ENCODE peak calls at places on chromosomes 12 and 14, in five cellular contexts. One of them, this sample, is unnamed.

GRCh38 chr14:87990687-87991086 is 2.3 kb downstream of the GALC start:
- DNase-seq in A673: no peak
- DNase-seq in ascending aorta: no peak
- DNase-seq in cardiac muscle cell: no peak
- DNase-seq in CD8-positive, alpha-beta memory T cell: no peak
- DNase-seq in this sample: no peak

GRCh38 chr12:4118017-4118510 is 155.5 kb upstream of the CCND2 start:
- DNase-seq in CD8-positive, alpha-beta memory T cell: no peak
- DNase-seq in A673: no peak
- DNase-seq in ascending aorta: peak; percentile 62
- DNase-seq in cardiac muscle cell: no peak
- DNase-seq in this sample: no peak

GRCh38 chr12:30457621-30458289 is 237.9 kb downstream of the IPO8 start:
- DNase-seq in CD8-positive, alpha-beta memory T cell: no peak
- DNase-seq in ascending aorta: no peak
- DNase-seq in A673: peak; percentile 81
- DNase-seq in cardiac muscle cell: peak; percentile 39
- DNase-seq in this sample: no peak

GRCh38 chr12:54041097-54041690 is 8.3 kb downstream of the HOXC5 start:
- DNase-seq in ascending aorta: no peak
- DNase-seq in CD8-positive, alpha-beta memory T cell: no peak
- DNase-seq in A673: no peak
- DNase-seq in cardiac muscle cell: no peak
- DNase-seq in this sample: no peak

GRCh38 chr12:1457901-1458300 is 136.5 kb downstream of the FBXL14 start:
- DNase-seq in CD8-positive, alpha-beta memory T cell: no peak
- DNase-seq in cardiac muscle cell: no peak
- DNase-seq in A673: no peak
- DNase-seq in ascending aorta: peak; percentile 90
- DNase-seq in this sample: no peak

GRCh38 chr14:96217381-96217913 is 12.8 kb downstream of the BDKRB2 start:
- DNase-seq in A673: no peak
- DNase-seq in ascending aorta: no peak
- DNase-seq in CD8-positive, alpha-beta memory T cell: no peak
- DNase-seq in cardiac muscle cell: no peak
- DNase-seq in this sample: no peak

GRCh38 chr14:56181666-56182065 is 63.5 kb downstream of the PELI2 start:
- DNase-seq in cardiac muscle cell: no peak
- DNase-seq in A673: no peak
- DNase-seq in ascending aorta: no peak
- DNase-seq in CD8-positive, alpha-beta memory T cell: no peak
- DNase-seq in this sample: no peak

GRCh38 chr12:1204581-1205121 is 213.6 kb downstream of the ERC1 start:
- DNase-seq in ascending aorta: no peak
- DNase-seq in cardiac muscle cell: no peak
- DNase-seq in CD8-positive, alpha-beta memory T cell: no peak
- DNase-seq in A673: no peak
- DNase-seq in this sample: no peak

GRCh38 chr12:94644141-94644575 is 6.2 kb downstream of the TMCC3 start:
- DNase-seq in CD8-positive, alpha-beta memory T cell: no peak
- DNase-seq in cardiac muscle cell: no peak
- DNase-seq in ascending aorta: no peak
- DNase-seq in A673: no peak
- DNase-seq in this sample: no peak

GRCh38 chr12:63940295-63940997 is 95.9 kb downstream of the SRGAP1 start:
- DNase-seq in CD8-positive, alpha-beta memory T cell: no peak
- DNase-seq in ascending aorta: no peak
- DNase-seq in cardiac muscle cell: peak; percentile 10
- DNase-seq in A673: peak; percentile 37
- DNase-seq in this sample: no peak

GRCh38 chr14:61435563-61436337 is 114.4 kb downstream of the PRKCH start:
- DNase-seq in CD8-positive, alpha-beta memory T cell: no peak
- DNase-seq in ascending aorta: no peak
- DNase-seq in cardiac muscle cell: no peak
- DNase-seq in A673: no peak
- DNase-seq in this sample: no peak

GRCh38 chr14:97382616-97383226 is 585.5 kb downstream of the VRK1 start:
- DNase-seq in ascending aorta: no peak
- DNase-seq in CD8-positive, alpha-beta memory T cell: no peak
- DNase-seq in A673: peak; percentile 36
- DNase-seq in cardiac muscle cell: no peak
- DNase-seq in this sample: no peak

GRCh38 chr14:79951572-79951971 is 259.7 kb downstream of the DIO2 start:
- DNase-seq in A673: no peak
- DNase-seq in ascending aorta: no peak
- DNase-seq in CD8-positive, alpha-beta memory T cell: no peak
- DNase-seq in cardiac muscle cell: no peak
- DNase-seq in this sample: no peak

GRCh38 chr12:57626111-57626928 is 6.7 kb downstream of the B4GALNT1 start:
- DNase-seq in CD8-positive, alpha-beta memory T cell: no peak
- DNase-seq in cardiac muscle cell: no peak
- DNase-seq in A673: no peak
- DNase-seq in ascending aorta: no peak
- DNase-seq in this sample: no peak

GRCh38 chr14:22266141-22266442 is 322.9 kb downstream of the DAD1 start:
- DNase-seq in ascending aorta: no peak
- DNase-seq in CD8-positive, alpha-beta memory T cell: no peak
- DNase-seq in A673: no peak
- DNase-seq in cardiac muscle cell: no peak
- DNase-seq in this sample: no peak

GRCh38 chr12:41661141-41661540 is 473.0 kb downstream of the PDZRN4 start:
- DNase-seq in cardiac muscle cell: peak; percentile 23
- DNase-seq in CD8-positive, alpha-beta memory T cell: no peak
- DNase-seq in ascending aorta: no peak
- DNase-seq in A673: no peak
- DNase-seq in this sample: no peak

GRCh38 chr12:44689587-44689986 is 186.5 kb downstream of the NELL2 start:
- DNase-seq in ascending aorta: no peak
- DNase-seq in A673: no peak
- DNase-seq in cardiac muscle cell: no peak
- DNase-seq in CD8-positive, alpha-beta memory T cell: no peak
- DNase-seq in this sample: no peak

GRCh38 chr12:44876554-44877275 is 600 bp upstream of the NELL2 start:
- DNase-seq in cardiac muscle cell: peak; percentile 86
- DNase-seq in ascending aorta: no peak
- DNase-seq in CD8-positive, alpha-beta memory T cell: peak; percentile 32
- DNase-seq in A673: peak; percentile 91
- DNase-seq in this sample: no peak

GRCh38 chr12:43277630-43278267 is 274.3 kb downstream of the ADAMTS20 start:
- DNase-seq in cardiac muscle cell: no peak
- DNase-seq in ascending aorta: no peak
- DNase-seq in CD8-positive, alpha-beta memory T cell: no peak
- DNase-seq in A673: no peak
- DNase-seq in this sample: no peak

GRCh38 chr12:51792417-51792816 is 56.1 kb downstream of the FIGNL2 start:
- DNase-seq in ascending aorta: no peak
- DNase-seq in cardiac muscle cell: no peak
- DNase-seq in A673: no peak
- DNase-seq in CD8-positive, alpha-beta memory T cell: no peak
- DNase-seq in this sample: no peak

GRCh38 chr14:93369393-93370266 is 22.6 kb downstream of the COX8C start:
- DNase-seq in cardiac muscle cell: no peak
- DNase-seq in A673: no peak
- DNase-seq in CD8-positive, alpha-beta memory T cell: no peak
- DNase-seq in ascending aorta: no peak
- DNase-seq in this sample: no peak

GRCh38 chr14:35927727-35928126 is 101.6 kb downstream of the BRMS1L start:
- DNase-seq in A673: no peak
- DNase-seq in CD8-positive, alpha-beta memory T cell: no peak
- DNase-seq in ascending aorta: no peak
- DNase-seq in cardiac muscle cell: no peak
- DNase-seq in this sample: no peak

GRCh38 chr14:86510503-86510902 is 980.6 kb downstream of the FLRT2 start:
- DNase-seq in CD8-positive, alpha-beta memory T cell: no peak
- DNase-seq in ascending aorta: no peak
- DNase-seq in A673: no peak
- DNase-seq in cardiac muscle cell: no peak
- DNase-seq in this sample: no peak

GRCh38 chr14:22811752-22812151 is 3.5 kb downstream of the SLC7A7 start:
- DNase-seq in CD8-positive, alpha-beta memory T cell: no peak
- DNase-seq in ascending aorta: no peak
- DNase-seq in cardiac muscle cell: no peak
- DNase-seq in A673: no peak
- DNase-seq in this sample: no peak

GRCh38 chr12:12715459-12716150 is 1.6 kb upstream of the CDKN1B start:
- DNase-seq in CD8-positive, alpha-beta memory T cell: no peak
- DNase-seq in A673: no peak
- DNase-seq in cardiac muscle cell: no peak
- DNase-seq in ascending aorta: no peak
- DNase-seq in this sample: no peak

GRCh38 chr14:75806247-75806876 is 145.3 kb downstream of the TTLL5 start:
- DNase-seq in A673: no peak
- DNase-seq in cardiac muscle cell: no peak
- DNase-seq in CD8-positive, alpha-beta memory T cell: no peak
- DNase-seq in ascending aorta: no peak
- DNase-seq in this sample: no peak

GRCh38 chr12:72277415-72277814 is 5.2 kb downstream of the TRHDE start:
- DNase-seq in ascending aorta: no peak
- DNase-seq in cardiac muscle cell: no peak
- DNase-seq in A673: no peak
- DNase-seq in CD8-positive, alpha-beta memory T cell: no peak
- DNase-seq in this sample: no peak

GRCh38 chr14:80996049-80996901 is 40.9 kb downstream of the TSHR start:
- DNase-seq in CD8-positive, alpha-beta memory T cell: no peak
- DNase-seq in ascending aorta: no peak
- DNase-seq in A673: peak; percentile 81
- DNase-seq in cardiac muscle cell: peak; percentile 38
- DNase-seq in this sample: no peak

GRCh38 chr12:77941396-77941795 is 110.7 kb downstream of the NAV3 start:
- DNase-seq in ascending aorta: no peak
- DNase-seq in cardiac muscle cell: no peak
- DNase-seq in CD8-positive, alpha-beta memory T cell: no peak
- DNase-seq in A673: no peak
- DNase-seq in this sample: no peak

GRCh38 chr12:13205809-13206559 is 9.5 kb downstream of the EMP1 start:
- DNase-seq in cardiac muscle cell: no peak
- DNase-seq in CD8-positive, alpha-beta memory T cell: no peak
- DNase-seq in ascending aorta: no peak
- DNase-seq in A673: peak; percentile 83
- DNase-seq in this sample: no peak

GRCh38 chr12:76284816-76285750 is 63.1 kb downstream of the BBS10 start:
- DNase-seq in ascending aorta: no peak
- DNase-seq in CD8-positive, alpha-beta memory T cell: no peak
- DNase-seq in cardiac muscle cell: no peak
- DNase-seq in A673: no peak
- DNase-seq in this sample: no peak

GRCh38 chr14:34845869-34846268 is 29.3 kb downstream of the BAZ1A start:
- DNase-seq in ascending aorta: no peak
- DNase-seq in CD8-positive, alpha-beta memory T cell: no peak
- DNase-seq in A673: no peak
- DNase-seq in cardiac muscle cell: no peak
- DNase-seq in this sample: no peak
- H3K4me1 ChIP-seq in ascending aorta: peaks cover 4% of the 10 kb centered on the region
- H3K4me1 ChIP-seq in CD8-positive, alpha-beta memory T cell: no peaks in the 10 kb centered on the region
- H3K4me1 ChIP-seq in A673: peaks cover 10% of the 10 kb centered on the region
- H3K4me1 ChIP-seq in cardiac muscle cell: no peaks in the 10 kb centered on the region
- H3K4me1 ChIP-seq in this sample: no peaks in the 10 kb centered on the region

GRCh38 chr12:8678661-8679111 is 16.1 kb upstream of the MFAP5 start:
- DNase-seq in ascending aorta: peak; percentile 49
- DNase-seq in CD8-positive, alpha-beta memory T cell: no peak
- DNase-seq in cardiac muscle cell: no peak
- DNase-seq in A673: no peak
- DNase-seq in this sample: no peak

GRCh38 chr12:8676651-8677050 is 14.0 kb upstream of the MFAP5 start:
- DNase-seq in ascending aorta: peak; percentile 22
- DNase-seq in CD8-positive, alpha-beta memory T cell: no peak
- DNase-seq in cardiac muscle cell: no peak
- DNase-seq in A673: peak; percentile 45
- DNase-seq in this sample: no peak

GRCh38 chr12:8680533-8680932 is 17.3 kb upstream of the RIMKLB start:
- DNase-seq in ascending aorta: no peak
- DNase-seq in CD8-positive, alpha-beta memory T cell: no peak
- DNase-seq in cardiac muscle cell: no peak
- DNase-seq in A673: peak; percentile 11
- DNase-seq in this sample: no peak

GRCh38 chr12:8677362-8677761 is 14.7 kb upstream of the MFAP5 start:
- DNase-seq in A673: peak; percentile 63
- DNase-seq in CD8-positive, alpha-beta memory T cell: no peak
- DNase-seq in ascending aorta: no peak
- DNase-seq in cardiac muscle cell: no peak
- DNase-seq in this sample: no peak

DNA sequence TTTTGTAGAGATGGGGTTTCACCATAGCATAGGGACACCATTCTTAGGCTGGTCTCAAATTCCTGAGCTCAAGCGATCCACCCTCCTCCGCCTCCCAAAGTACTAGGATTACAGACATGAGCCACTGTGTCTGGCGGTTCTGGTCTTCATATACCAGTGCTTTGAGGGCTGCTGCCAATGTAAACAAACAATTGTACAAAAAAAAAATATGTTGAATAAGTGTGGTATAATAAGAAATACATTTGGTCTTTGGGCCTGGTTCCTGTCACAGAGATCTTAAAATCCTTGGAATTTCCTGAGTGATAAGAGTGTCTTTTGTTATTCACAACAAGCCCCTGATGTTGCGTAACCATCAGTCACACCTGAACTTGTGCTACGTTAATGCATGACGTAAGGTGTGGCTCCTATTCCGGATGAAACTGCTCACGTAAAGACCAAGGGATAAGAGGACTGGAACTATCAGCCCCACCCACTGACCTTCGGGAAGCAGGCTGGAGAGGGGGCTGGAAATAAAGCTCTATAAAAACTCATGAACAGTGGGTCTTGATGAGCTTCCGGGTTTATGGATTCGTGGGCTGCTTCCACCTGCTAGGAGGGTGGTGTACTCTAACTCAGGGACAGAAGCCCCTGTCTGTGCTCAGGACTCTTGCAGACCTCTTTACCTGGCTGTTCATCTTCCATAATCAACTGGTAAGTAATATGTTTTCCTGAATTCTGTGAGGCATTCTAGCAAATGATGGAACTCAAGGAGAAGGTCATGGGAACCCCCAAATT is 16.5 kb upstream of the RIMKLB start:
- DNase-seq in CD8-positive, alpha-beta memory T cell: no peak
- DNase-seq in A673: no peak
- DNase-seq in ascending aorta: peak; percentile 62
- DNase-seq in cardiac muscle cell: no peak
- DNase-seq in this sample: no peak
- H3K27ac ChIP-seq in CD8-positive, alpha-beta memory T cell: no peak overlapping the region
- H3K27ac ChIP-seq in A673: no peak overlapping the region
- H3K27ac ChIP-seq in ascending aorta: peak overlapping the region; percentile 63
- H3K27ac ChIP-seq in cardiac muscle cell: no peak overlapping the region
- H3K27ac ChIP-seq in this sample: no peak overlapping the region

GRCh38 chr12:5908251-5908650 is 36.8 kb downstream of the ANO2 start:
- DNase-seq in A673: no peak
- DNase-seq in ascending aorta: peak; percentile 11
- DNase-seq in CD8-positive, alpha-beta memory T cell: no peak
- DNase-seq in cardiac muscle cell: no peak
- DNase-seq in this sample: no peak
- H3K4me1 ChIP-seq in A673: no peaks in the 10 kb centered on the region
- H3K4me1 ChIP-seq in ascending aorta: no peaks in the 10 kb centered on the region
- H3K4me1 ChIP-seq in CD8-positive, alpha-beta memory T cell: no peaks in the 10 kb centered on the region
- H3K4me1 ChIP-seq in cardiac muscle cell: no peaks in the 10 kb centered on the region
- H3K4me1 ChIP-seq in this sample: no peaks in the 10 kb centered on the region

DNA sequence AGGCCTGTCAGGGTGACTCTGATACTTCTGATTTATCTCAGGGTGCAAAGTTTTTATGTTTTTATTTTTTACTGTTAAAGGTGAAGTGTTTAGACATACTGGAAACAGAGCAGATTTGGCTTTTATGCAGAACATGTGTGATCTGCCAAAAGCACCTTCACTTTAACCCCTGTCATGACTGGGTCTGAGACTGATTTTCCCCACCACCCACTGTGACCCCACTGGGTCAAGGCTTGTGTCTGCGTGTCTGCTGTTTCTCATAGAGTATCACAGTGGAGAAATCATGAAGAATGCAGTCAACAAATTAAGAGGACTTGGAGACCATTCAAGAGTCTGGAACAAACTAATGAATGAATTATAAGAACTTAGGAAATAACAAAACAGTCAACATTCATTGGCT is 131.2 kb downstream of the SPTSSA start:
- DNase-seq in ascending aorta: no peak
- DNase-seq in A673: no peak
- DNase-seq in CD8-positive, alpha-beta memory T cell: no peak
- DNase-seq in cardiac muscle cell: no peak
- DNase-seq in this sample: no peak
- H3K27ac ChIP-seq in ascending aorta: no peak overlapping the region
- H3K27ac ChIP-seq in A673: no peak overlapping the region
- H3K27ac ChIP-seq in CD8-positive, alpha-beta memory T cell: no peak overlapping the region
- H3K27ac ChIP-seq in cardiac muscle cell: no peak overlapping the region
- H3K27ac ChIP-seq in this sample: no peak overlapping the region

This sample was measured in effector memory CD4-positive, alpha-beta T cell.